ENCODE peak calls at places on chromosomes 4 and X, in nine cellular contexts. One of them, this sample, is unnamed. For H3K9me3, the result is how much of the 10 kb centered on the place peaks cover.

GRCh38 chr4:85808104-85808503 is 333.2 kb downstream of the ARHGAP24 start:
- DNase-seq in naive thymus-derived CD4-positive, alpha-beta T cell: no peak
- DNase-seq in PC-3: no peak
- DNase-seq in small intestine: no peak
- DNase-seq in CD4-positive, alpha-beta memory T cell: no peak
- DNase-seq in left ventricle myocardium inferior: no peak
- DNase-seq in right atrium auricular region: no peak
- DNase-seq in psoas muscle: no peak
- DNase-seq in sigmoid colon: no peak
- DNase-seq in this sample: no peak

GRCh38 chrX:10111364-10112148 is 45.2 kb upstream of the CLCN4 start:
- DNase-seq in naive thymus-derived CD4-positive, alpha-beta T cell: peak
- DNase-seq in PC-3: no peak
- DNase-seq in small intestine: peak
- DNase-seq in CD4-positive, alpha-beta memory T cell: peak
- DNase-seq in left ventricle myocardium inferior: peak
- DNase-seq in right atrium auricular region: no peak
- DNase-seq in psoas muscle: no peak
- DNase-seq in sigmoid colon: peak
- DNase-seq in this sample: no peak

GRCh38 chr4:18689308-18689915 is 667.9 kb upstream of the LCORL start:
- DNase-seq in naive thymus-derived CD4-positive, alpha-beta T cell: peak
- DNase-seq in PC-3: peak
- DNase-seq in small intestine: peak
- DNase-seq in CD4-positive, alpha-beta memory T cell: peak
- DNase-seq in left ventricle myocardium inferior: no peak
- DNase-seq in right atrium auricular region: no peak
- DNase-seq in psoas muscle: no peak
- DNase-seq in sigmoid colon: peak
- DNase-seq in this sample: no peak

GRCh38 chrX:100328342-100328741 is 81.7 kb downstream of the PCDH19 start:
- DNase-seq in naive thymus-derived CD4-positive, alpha-beta T cell: no peak
- DNase-seq in PC-3: no peak
- DNase-seq in small intestine: no peak
- DNase-seq in CD4-positive, alpha-beta memory T cell: no peak
- DNase-seq in left ventricle myocardium inferior: no peak
- DNase-seq in right atrium auricular region: no peak
- DNase-seq in psoas muscle: no peak
- DNase-seq in sigmoid colon: no peak
- DNase-seq in this sample: no peak

GRCh38 chrX:43969504-43970501 is 3.4 kb downstream of the NDP start:
- DNase-seq in naive thymus-derived CD4-positive, alpha-beta T cell: no peak
- DNase-seq in PC-3: peak
- DNase-seq in small intestine: no peak
- DNase-seq in CD4-positive, alpha-beta memory T cell: no peak
- DNase-seq in left ventricle myocardium inferior: no peak
- DNase-seq in right atrium auricular region: no peak
- DNase-seq in psoas muscle: no peak
- DNase-seq in sigmoid colon: no peak
- DNase-seq in this sample: no peak

GRCh38 chr4:83267121-83267834 is 17.3 kb downstream of the COQ2 start:
- DNase-seq in naive thymus-derived CD4-positive, alpha-beta T cell: no peak
- DNase-seq in PC-3: no peak
- DNase-seq in small intestine: no peak
- DNase-seq in CD4-positive, alpha-beta memory T cell: no peak
- DNase-seq in left ventricle myocardium inferior: no peak
- DNase-seq in right atrium auricular region: no peak
- DNase-seq in psoas muscle: peak
- DNase-seq in sigmoid colon: no peak
- DNase-seq in this sample: no peak

GRCh38 chr4:143358923-143359694 is 22.4 kb downstream of the GAB1 start:
- DNase-seq in naive thymus-derived CD4-positive, alpha-beta T cell: no peak
- DNase-seq in PC-3: peak
- DNase-seq in small intestine: peak
- DNase-seq in CD4-positive, alpha-beta memory T cell: peak
- DNase-seq in left ventricle myocardium inferior: no peak
- DNase-seq in right atrium auricular region: no peak
- DNase-seq in psoas muscle: no peak
- DNase-seq in sigmoid colon: no peak
- DNase-seq in this sample: peak

GRCh38 chr4:159360549-159360948 is 257.7 kb downstream of the RAPGEF2 start:
- DNase-seq in naive thymus-derived CD4-positive, alpha-beta T cell: no peak
- DNase-seq in PC-3: peak
- DNase-seq in small intestine: no peak
- DNase-seq in CD4-positive, alpha-beta memory T cell: no peak
- DNase-seq in left ventricle myocardium inferior: no peak
- DNase-seq in right atrium auricular region: no peak
- DNase-seq in psoas muscle: no peak
- DNase-seq in sigmoid colon: no peak
- DNase-seq in this sample: no peak

GRCh38 chr4:86595426-86595805 is 1.3 kb downstream of the PTPN13 start:
- DNase-seq in naive thymus-derived CD4-positive, alpha-beta T cell: no peak
- DNase-seq in PC-3: peak
- DNase-seq in small intestine: no peak
- DNase-seq in CD4-positive, alpha-beta memory T cell: peak
- DNase-seq in left ventricle myocardium inferior: no peak
- DNase-seq in right atrium auricular region: no peak
- DNase-seq in psoas muscle: no peak
- DNase-seq in sigmoid colon: no peak
- DNase-seq in this sample: no peak

GRCh38 chr4:184814686-184815045 is 11.1 kb downstream of the ACSL1 start:
- DNase-seq in naive thymus-derived CD4-positive, alpha-beta T cell: no peak
- DNase-seq in PC-3: no peak
- DNase-seq in small intestine: no peak
- DNase-seq in CD4-positive, alpha-beta memory T cell: no peak
- DNase-seq in left ventricle myocardium inferior: no peak
- DNase-seq in right atrium auricular region: no peak
- DNase-seq in psoas muscle: no peak
- DNase-seq in sigmoid colon: no peak
- DNase-seq in this sample: no peak

GRCh38 chr4:184817494-184818215 is 8.1 kb downstream of the ACSL1 start:
- DNase-seq in naive thymus-derived CD4-positive, alpha-beta T cell: no peak
- DNase-seq in PC-3: no peak
- DNase-seq in small intestine: no peak
- DNase-seq in CD4-positive, alpha-beta memory T cell: no peak
- DNase-seq in left ventricle myocardium inferior: no peak
- DNase-seq in right atrium auricular region: no peak
- DNase-seq in psoas muscle: no peak
- DNase-seq in sigmoid colon: no peak
- DNase-seq in this sample: no peak

GRCh38 chr4:184812651-184813181 is 13.1 kb downstream of the ACSL1 start:
- DNase-seq in naive thymus-derived CD4-positive, alpha-beta T cell: no peak
- DNase-seq in PC-3: peak
- DNase-seq in small intestine: no peak
- DNase-seq in CD4-positive, alpha-beta memory T cell: no peak
- DNase-seq in left ventricle myocardium inferior: no peak
- DNase-seq in right atrium auricular region: no peak
- DNase-seq in psoas muscle: no peak
- DNase-seq in sigmoid colon: no peak
- DNase-seq in this sample: no peak

GRCh38 chr4:184816962-184817361 is 8.8 kb downstream of the ACSL1 start:
- DNase-seq in naive thymus-derived CD4-positive, alpha-beta T cell: no peak
- DNase-seq in PC-3: no peak
- DNase-seq in small intestine: no peak
- DNase-seq in CD4-positive, alpha-beta memory T cell: no peak
- DNase-seq in left ventricle myocardium inferior: no peak
- DNase-seq in right atrium auricular region: no peak
- DNase-seq in psoas muscle: no peak
- DNase-seq in sigmoid colon: no peak
- DNase-seq in this sample: no peak

DNA sequence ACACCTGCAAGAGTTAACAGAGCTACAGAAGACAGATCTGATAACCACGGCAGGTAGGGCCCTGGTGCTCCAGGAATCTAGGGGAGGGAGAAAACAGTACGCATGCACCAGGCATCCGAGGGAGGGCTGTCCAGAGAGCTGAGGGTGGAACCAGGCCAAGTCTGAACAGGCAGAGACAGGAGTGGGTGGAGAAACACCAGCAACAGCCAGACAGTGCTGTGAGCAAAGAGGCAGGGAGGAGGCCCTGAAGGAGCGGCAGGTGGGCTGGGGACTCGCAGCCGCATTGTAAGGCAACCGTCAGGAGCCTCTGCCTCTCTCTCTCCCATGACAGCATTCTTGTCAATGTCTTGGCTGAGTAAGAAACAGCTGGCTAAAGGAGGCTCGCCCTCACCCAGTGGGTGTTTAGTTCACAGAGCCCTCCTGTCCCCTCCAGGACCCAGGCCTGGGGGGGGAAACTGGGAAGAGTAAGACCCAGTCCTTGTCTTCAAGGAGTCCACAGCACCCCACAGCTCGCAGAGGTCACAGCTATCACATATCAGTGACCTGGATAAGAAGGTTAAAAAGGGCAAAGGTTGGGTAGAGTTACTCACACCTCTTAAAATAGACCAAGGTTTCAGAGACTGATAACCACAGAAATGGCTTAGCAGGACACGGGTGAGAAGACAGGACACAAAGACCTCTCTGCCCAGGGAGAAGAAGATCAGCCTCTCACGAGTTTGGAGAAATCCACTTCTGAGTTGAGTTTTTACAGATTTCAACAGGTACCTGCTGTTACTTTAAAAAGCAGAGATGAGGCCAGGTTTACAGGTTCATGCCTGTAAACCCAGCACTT is 10.5 kb downstream of the ACSL1 start:
- DNase-seq in naive thymus-derived CD4-positive, alpha-beta T cell: no peak
- DNase-seq in PC-3: peak
- DNase-seq in small intestine: peak
- DNase-seq in CD4-positive, alpha-beta memory T cell: no peak
- DNase-seq in left ventricle myocardium inferior: peak
- DNase-seq in right atrium auricular region: peak
- DNase-seq in psoas muscle: peak
- DNase-seq in sigmoid colon: peak
- DNase-seq in this sample: peak
- H3K27ac ChIP-seq in naive thymus-derived CD4-positive, alpha-beta T cell: no peak
- H3K27ac ChIP-seq in PC-3: peak
- H3K27ac ChIP-seq in small intestine: peak
- H3K27ac ChIP-seq in CD4-positive, alpha-beta memory T cell: no peak
- H3K27ac ChIP-seq in left ventricle myocardium inferior: peak
- H3K27ac ChIP-seq in right atrium auricular region: peak
- H3K27ac ChIP-seq in psoas muscle: peak
- H3K27ac ChIP-seq in sigmoid colon: peak
- H3K27ac ChIP-seq in this sample: peak

GRCh38 chr4:244471-244870 is 60.8 kb downstream of the ZNF732 start:
- DNase-seq in naive thymus-derived CD4-positive, alpha-beta T cell: peak
- DNase-seq in PC-3: peak
- DNase-seq in small intestine: peak
- DNase-seq in CD4-positive, alpha-beta memory T cell: peak
- DNase-seq in left ventricle myocardium inferior: no peak
- DNase-seq in right atrium auricular region: peak
- DNase-seq in psoas muscle: no peak
- DNase-seq in sigmoid colon: peak
- DNase-seq in this sample: no peak
- H3K9me3 ChIP-seq in naive thymus-derived CD4-positive, alpha-beta T cell: under half
- H3K9me3 ChIP-seq in PC-3: under half
- H3K9me3 ChIP-seq in small intestine: under half
- H3K9me3 ChIP-seq in CD4-positive, alpha-beta memory T cell: under half
- H3K9me3 ChIP-seq in left ventricle myocardium inferior: under half
- H3K9me3 ChIP-seq in right atrium auricular region: under half
- H3K9me3 ChIP-seq in psoas muscle: under half
- H3K9me3 ChIP-seq in sigmoid colon: under half
- H3K9me3 ChIP-seq in this sample: under half

DNA sequence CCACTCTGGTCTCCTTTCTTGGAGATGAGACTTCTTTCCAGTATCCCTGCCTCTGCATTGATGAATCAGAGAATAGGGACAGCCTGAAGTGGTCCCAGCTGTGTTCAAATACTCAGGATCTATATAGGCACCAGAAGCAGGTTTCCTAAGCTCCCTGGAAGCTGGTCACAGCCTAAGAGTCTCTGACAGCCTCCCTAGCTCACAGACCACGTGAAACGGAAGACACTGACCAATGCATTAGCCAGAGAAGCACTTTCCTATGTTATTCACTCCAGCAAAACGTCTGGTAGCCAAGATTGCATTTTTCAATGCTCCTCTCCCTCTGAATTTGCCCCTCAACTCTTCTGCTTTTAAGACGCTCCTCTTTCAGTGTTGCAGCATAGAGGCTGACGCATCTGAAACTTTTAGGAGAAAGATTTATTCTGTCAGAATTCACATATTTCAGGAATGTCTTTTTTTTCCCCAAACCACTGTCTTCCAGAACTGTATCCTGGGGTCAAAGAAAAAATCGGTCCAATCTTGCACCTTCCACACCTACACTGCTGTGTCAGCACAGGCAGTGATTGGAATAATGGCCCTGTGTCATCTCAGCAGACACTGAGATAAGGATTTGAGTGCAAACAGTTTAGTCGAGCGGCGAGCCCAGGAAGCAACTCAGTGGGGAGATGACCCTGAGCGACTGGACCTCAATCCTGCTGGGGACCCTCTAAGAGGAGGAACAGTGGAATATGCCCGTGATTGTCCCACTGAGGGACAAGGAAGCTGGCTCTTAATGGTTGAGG is 109.4 kb downstream of the SMIM20 start:
- DNase-seq in naive thymus-derived CD4-positive, alpha-beta T cell: no peak
- DNase-seq in PC-3: peak
- DNase-seq in small intestine: no peak
- DNase-seq in CD4-positive, alpha-beta memory T cell: no peak
- DNase-seq in left ventricle myocardium inferior: no peak
- DNase-seq in right atrium auricular region: no peak
- DNase-seq in psoas muscle: no peak
- DNase-seq in sigmoid colon: no peak
- DNase-seq in this sample: no peak
- H3K27ac ChIP-seq in naive thymus-derived CD4-positive, alpha-beta T cell: no peak
- H3K27ac ChIP-seq in PC-3: no peak
- H3K27ac ChIP-seq in small intestine: no peak
- H3K27ac ChIP-seq in CD4-positive, alpha-beta memory T cell: no peak
- H3K27ac ChIP-seq in left ventricle myocardium inferior: no peak
- H3K27ac ChIP-seq in right atrium auricular region: no peak
- H3K27ac ChIP-seq in psoas muscle: no peak
- H3K27ac ChIP-seq in sigmoid colon: peak
- H3K27ac ChIP-seq in this sample: peak

GRCh38 chr4:27915822-27916221 is 1055.2 kb downstream of the STIM2 start:
- DNase-seq in naive thymus-derived CD4-positive, alpha-beta T cell: no peak
- DNase-seq in PC-3: no peak
- DNase-seq in small intestine: no peak
- DNase-seq in CD4-positive, alpha-beta memory T cell: no peak
- DNase-seq in left ventricle myocardium inferior: no peak
- DNase-seq in right atrium auricular region: no peak
- DNase-seq in psoas muscle: no peak
- DNase-seq in sigmoid colon: no peak
- DNase-seq in this sample: no peak

GRCh38 chr4:27917381-27917780 is 1056.7 kb downstream of the STIM2 start:
- DNase-seq in naive thymus-derived CD4-positive, alpha-beta T cell: no peak
- DNase-seq in PC-3: no peak
- DNase-seq in small intestine: no peak
- DNase-seq in CD4-positive, alpha-beta memory T cell: no peak
- DNase-seq in left ventricle myocardium inferior: no peak
- DNase-seq in right atrium auricular region: no peak
- DNase-seq in psoas muscle: no peak
- DNase-seq in sigmoid colon: no peak
- DNase-seq in this sample: no peak

GRCh38 chr4:27916432-27917184 is 1056.0 kb downstream of the STIM2 start:
- DNase-seq in naive thymus-derived CD4-positive, alpha-beta T cell: no peak
- DNase-seq in PC-3: no peak
- DNase-seq in small intestine: no peak
- DNase-seq in CD4-positive, alpha-beta memory T cell: no peak
- DNase-seq in left ventricle myocardium inferior: no peak
- DNase-seq in right atrium auricular region: no peak
- DNase-seq in psoas muscle: no peak
- DNase-seq in sigmoid colon: no peak
- DNase-seq in this sample: no peak

GRCh38 chr4:27921236-27921635 is 1060.6 kb downstream of the STIM2 start:
- DNase-seq in naive thymus-derived CD4-positive, alpha-beta T cell: no peak
- DNase-seq in PC-3: peak
- DNase-seq in small intestine: no peak
- DNase-seq in CD4-positive, alpha-beta memory T cell: no peak
- DNase-seq in left ventricle myocardium inferior: no peak
- DNase-seq in right atrium auricular region: no peak
- DNase-seq in psoas muscle: no peak
- DNase-seq in sigmoid colon: no peak
- DNase-seq in this sample: no peak
- H3K9me3 ChIP-seq in naive thymus-derived CD4-positive, alpha-beta T cell: under half
- H3K9me3 ChIP-seq in PC-3: under half
- H3K9me3 ChIP-seq in small intestine: under half
- H3K9me3 ChIP-seq in CD4-positive, alpha-beta memory T cell: under half
- H3K9me3 ChIP-seq in left ventricle myocardium inferior: under half
- H3K9me3 ChIP-seq in right atrium auricular region: under half
- H3K9me3 ChIP-seq in psoas muscle: under half
- H3K9me3 ChIP-seq in sigmoid colon: under half
- H3K9me3 ChIP-seq in this sample: under half